ENCODE peak calls at places on chromosome 7, in eight cellular contexts. C is activated CD8-positive, alpha-beta memory T cell treated with anti-CD3 and anti-CD28 coated beads for 24 hours; V is NCI-H1105; X is M059J; J is astrocyte of the cerebellum; P is C1 segment of cervical spinal cord; K is CD8-positive, alpha-beta memory T cell; A is fibroblast of lung. W is an unnamed sample.

GRCh38 chr7:73560035-73560835 is 2.7 kb upstream of the BCL7B start:
- DNase-seq in C (no peak), V (no peak), X (peak; percentile 85), J (peak; percentile 46), P (no peak), K (no peak), A (peak; percentile 87), W (peak; percentile 89)

GRCh38 chr7:131298608-131298992 is 29.1 kb upstream of the MKLN1 start:
- DNase-seq in C (no peak), V (no peak), X (no peak), J (no peak), P (no peak), K (no peak), A (no peak), W (no peak)

GRCh38 chr7:36190447-36191291 is 37.6 kb downstream of the EEPD1 start:
- DNase-seq in C (no peak), V (no peak), X (no peak), J (no peak), P (no peak), K (no peak), A (no peak), W (no peak)

GRCh38 chr7:44488955-44489354 is 1.5 kb downstream of the NUDCD3 start:
- DNase-seq in C (no peak), V (no peak), X (no peak), J (no peak), P (no peak), K (no peak), A (no peak), W (no peak)

GRCh38 chr7:70660154-70660818 is 471.7 kb upstream of the GALNT17 start:
- DNase-seq in C (peak; percentile 65), V (no peak), X (no peak), J (no peak), P (no peak), K (peak; percentile 57), A (no peak), W (no peak)

GRCh38 chr7:47792521-47793121 is 155.6 kb downstream of the PKD1L1 start:
- DNase-seq in C (no peak), V (no peak), X (peak; percentile 77), J (no peak), P (no peak), K (no peak), A (no peak), W (peak; percentile 68)

GRCh38 chr7:4951903-4952636 is 6.9 kb downstream of the MMD2 start:
- DNase-seq in C (no peak), V (no peak), X (peak; percentile 38), J (no peak), P (no peak), K (no peak), A (peak; percentile 12), W (peak; percentile 30)

GRCh38 chr7:21923663-21924062 is 22.0 kb downstream of the CDCA7L start:
- DNase-seq in C (no peak), V (peak; percentile 81), X (peak; percentile 40), J (no peak), P (no peak), K (no peak), A (peak; percentile 42), W (no peak)

GRCh38 chr7:20172736-20173334 is 44.3 kb downstream of the MACC1 start:
- DNase-seq in C (no peak), V (peak; percentile 36), X (peak; percentile 85), J (peak; percentile 47), P (no peak), K (peak; percentile 1), A (peak; percentile 64), W (peak; percentile 67)

GRCh38 chr7:87021285-87021684 is 38.2 kb downstream of the ELAPOR2 start:
- DNase-seq in C (no peak), V (no peak), X (no peak), J (no peak), P (no peak), K (no peak), A (no peak), W (no peak)

GRCh38 chr7:55657654-55658053 is 85.4 kb upstream of the VOPP1 start:
- DNase-seq in C (no peak), V (no peak), X (no peak), J (no peak), P (no peak), K (no peak), A (no peak), W (no peak)

GRCh38 chr7:31373337-31374289 is 33.1 kb upstream of the NEUROD6 start:
- DNase-seq in C (no peak), V (peak; percentile 42), X (peak; percentile 61), J (peak; percentile 31), P (no peak), K (no peak), A (peak; percentile 48), W (peak; percentile 79)

GRCh38 chr7:26061340-26062239 is 90.4 kb upstream of the NFE2L3 start:
- DNase-seq in C (peak; percentile 86), V (peak; percentile 85), X (peak; percentile 53), J (no peak), P (no peak), K (peak; percentile 60), A (peak; percentile 34), W (peak; percentile 67)

GRCh38 chr7:40733578-40733977 is 598.8 kb downstream of the SUGCT start:
- DNase-seq in C (no peak), V (no peak), X (peak; percentile 71), J (no peak), P (no peak), K (no peak), A (no peak), W (no peak)

GRCh38 chr7:70271617-70272081 is 673.4 kb downstream of the AUTS2 start:
- DNase-seq in C (no peak), V (no peak), X (peak; percentile 63), J (no peak), P (no peak), K (no peak), A (peak; percentile 26), W (no peak)

GRCh38 chr7:35802102-35802466 is 1.2 kb downstream of the SEPTIN7 start:
- DNase-seq in C (no peak), V (no peak), X (no peak), J (no peak), P (no peak), K (no peak), A (no peak), W (no peak)

GRCh38 chr7:122764902-122765301 is 62.2 kb upstream of the RNF148 start:
- DNase-seq in C (no peak), V (no peak), X (no peak), J (no peak), P (no peak), K (no peak), A (no peak), W (no peak)

GRCh38 chr7:126119981-126120380 is 1132.8 kb downstream of the GRM8 start:
- DNase-seq in C (no peak), V (no peak), X (no peak), J (no peak), P (no peak), K (no peak), A (no peak), W (no peak)

GRCh38 chr7:98286093-98286525 is 4.6 kb downstream of the BRI3 start:
- DNase-seq in C (no peak), V (no peak), X (peak; percentile 81), J (no peak), P (no peak), K (no peak), A (peak; percentile 57), W (peak; percentile 94)

GRCh38 chr7:159026271-159027047 is 118.2 kb downstream of the VIPR2 start:
- DNase-seq in C (peak; percentile 54), V (no peak), X (no peak), J (no peak), P (no peak), K (no peak), A (no peak), W (no peak)

GRCh38 chr7:618539-619355 is 99.1 kb upstream of the PDGFA start:
- DNase-seq in C (peak; percentile 78), V (no peak), X (no peak), J (no peak), P (no peak), K (peak; percentile 91), A (no peak), W (no peak)

GRCh38 chr7:155792999-155793560 is 19.2 kb downstream of the SHH start:
- DNase-seq in C (no peak), V (no peak), X (no peak), J (no peak), P (no peak), K (no peak), A (no peak), W (no peak)

GRCh38 chr7:131109757-131110293 is 217.9 kb upstream of the MKLN1 start:
- DNase-seq in C (peak; percentile 86), V (peak; percentile 66), X (peak; percentile 87), J (no peak), P (peak; percentile 72), K (peak; percentile 61), A (peak; percentile 77), W (peak; percentile 90)